ENCODE peak calls at places on chromosomes 7 and 10, in five cellular contexts. W is CD8-positive, alpha-beta T cell; K is endothelial cell; M is ovary; X is HCT116. Y is an unnamed sample.

GRCh38 chr7:150855476-150856302 is 3.4 kb downstream of the AOC1 start:
- DNase-seq in W (no peak), K (no peak), M (no peak), X (no peak), Y (no peak)

GRCh38 chr7:109964780-109965179 is 1126.1 kb upstream of the LRRN3 start:
- DNase-seq in W (no peak), K (no peak), M (no peak), X (no peak), Y (no peak)

GRCh38 chr10:80168679-80169380 is 36.3 kb downstream of the PLAC9 start:
- DNase-seq in W (no peak), K (peak; percentile 40), M (no peak), X (no peak), Y (no peak)

GRCh38 chr10:91624633-91625032 is 8.2 kb downstream of the PPP1R3C start:
- DNase-seq in W (no peak), K (no peak), M (no peak), X (no peak), Y (no peak)

GRCh38 chr7:131544021-131544420 is 12.4 kb downstream of the PODXL start:
- DNase-seq in W (no peak), K (no peak), M (no peak), X (no peak), Y (no peak)

GRCh38 chr7:131225619-131226101 is 102.0 kb upstream of the MKLN1 start:
- DNase-seq in W (no peak), K (no peak), M (peak; percentile 79), X (no peak), Y (no peak)

GRCh38 chr7:23394828-23395227 is 75.5 kb downstream of the IGF2BP3 start:
- DNase-seq in W (no peak), K (no peak), M (no peak), X (no peak), Y (no peak)

GRCh38 chr7:111711426-111712065 is 149.3 kb upstream of the IMMP2L start:
- DNase-seq in W (no peak), K (no peak), M (no peak), X (no peak), Y (no peak)

GRCh38 chr7:75993689-75994387 is 557 bp downstream of the TMEM120A start:
- DNase-seq in W (no peak), K (peak; percentile 42), M (peak; percentile 81), X (no peak), Y (no peak)

GRCh38 chr10:52308251-52309031 is 5.6 kb upstream of the DKK1 start:
- DNase-seq in W (no peak), K (peak; percentile 63), M (peak; percentile 25), X (no peak), Y (peak; percentile 69)

GRCh38 chr10:74746813-74747212 is 79.6 kb upstream of the KAT6B start:
- DNase-seq in W (no peak), K (no peak), M (no peak), X (no peak), Y (no peak)

GRCh38 chr7:54189330-54189729 is 352.8 kb upstream of the VSTM2A start:
- DNase-seq in W (no peak), K (no peak), M (no peak), X (no peak), Y (no peak)
- TF ChIP-seq CTCF in W (no peak), K (no peak), M (no peak), X (no peak), Y (no peak)

GRCh38 chr7:22296916-22297315 is 60.0 kb downstream of the RAPGEF5 start:
- DNase-seq in W (no peak), K (no peak), M (no peak), X (no peak), Y (no peak)
- TF ChIP-seq CTCF in W (no peak), K (no peak), M (no peak), X (peak; percentile 13), Y (no peak)

GRCh38 chr10:37704566-37704965 is 152.8 kb downstream of the ZNF248 start:
- DNase-seq in W (no peak), K (no peak), M (no peak), X (no peak), Y (no peak)

GRCh38 chr10:37710831-37711616 is 146.4 kb downstream of the ZNF248 start:
- DNase-seq in W (no peak), K (no peak), M (no peak), X (no peak), Y (no peak)

GRCh38 chr10:37711617-37712488 is 145.6 kb downstream of the ZNF248 start:
- DNase-seq in W (no peak), K (no peak), M (no peak), X (no peak), Y (no peak)

GRCh38 chr10:37703833-37704382 is 153.5 kb downstream of the ZNF248 start:
- DNase-seq in W (no peak), K (no peak), M (no peak), X (no peak), Y (no peak)

DNA sequence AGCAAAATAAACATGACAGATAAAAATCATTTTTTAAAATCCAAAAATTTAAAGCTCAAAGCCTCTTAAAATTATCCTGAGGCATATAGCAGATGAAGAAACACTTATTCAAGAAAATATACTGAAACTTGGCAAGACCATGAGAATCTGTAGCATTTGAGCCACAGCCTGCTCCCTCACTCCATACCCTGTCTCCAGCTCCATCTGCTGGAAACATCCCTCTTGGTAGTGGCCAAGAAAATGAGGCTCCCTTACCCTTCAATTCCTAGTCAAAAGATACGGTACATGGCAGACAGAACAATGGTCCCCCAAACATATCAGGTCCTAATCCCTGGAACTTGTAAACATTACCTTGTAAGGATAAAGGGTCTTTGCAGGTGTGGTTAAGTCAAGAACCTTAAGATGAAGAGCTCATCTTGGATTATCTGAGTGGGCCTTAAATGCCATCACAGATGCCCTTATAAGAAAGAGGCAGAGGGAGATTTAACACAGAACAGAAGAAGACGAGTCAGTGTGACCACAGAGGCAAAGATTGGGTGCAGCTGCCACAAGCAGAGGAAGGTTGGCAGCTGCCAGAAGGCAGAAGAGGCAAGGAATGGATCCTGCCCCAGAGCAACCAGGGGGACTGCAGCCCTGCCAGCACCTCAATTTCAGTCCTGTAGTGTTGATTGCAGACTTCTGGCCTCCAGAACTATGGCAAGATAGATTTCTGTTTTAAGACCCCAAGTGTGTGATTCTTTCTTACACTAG is 149.4 kb downstream of the ZNF248 start:
- DNase-seq in W (no peak), K (no peak), M (no peak), X (no peak), Y (no peak)
- TF ChIP-seq CTCF in W (no peak), K (no peak), M (no peak), X (no peak), Y (no peak)

GRCh38 chr7:128928159-128928558 is 9.6 kb upstream of the IRF5 start:
- DNase-seq in W (no peak), K (no peak), M (no peak), X (no peak), Y (no peak)
- TF ChIP-seq CTCF in W (no peak), K (no peak), M (no peak), X (no peak), Y (no peak)